ENCODE peak calls at places on chromosomes 6 and 20, in seven cellular contexts. C is HFFc6, Q is prostate gland, X is tibial nerve, N is cardiac fibroblast, L is uterus, B is progenitor cell of endocrine pancreas. T is an unnamed sample.

GRCh38 chr6:119079288-119079809 is 885 bp upstream of the FAM184A start:
- DNase-seq in C (peak), N (peak), B (no peak), X (peak), L (no peak), Q (no peak), T (no peak)

GRCh38 chr6:166119116-166119911 is 48.3 kb downstream of the TBXT start:
- DNase-seq in C (no peak), L (no peak), X (no peak), Q (no peak), B (no peak), N (no peak), T (no peak)

GRCh38 chr6:2840794-2841061 is 935 bp downstream of the SERPINB1 start:
- DNase-seq in B (no peak), Q (no peak), N (no peak), L (no peak), C (no peak), X (no peak), T (no peak)

GRCh38 chr20:58598271-58599015 is 52.6 kb upstream of the STX16 start:
- DNase-seq in B (no peak), X (peak), L (peak), Q (no peak), N (peak), C (peak), T (peak)

GRCh38 chr6:169455470-169455869 is 201.8 kb upstream of the THBS2 start:
- DNase-seq in B (no peak), X (no peak), L (no peak), C (no peak), Q (no peak), N (no peak), T (no peak)

GRCh38 chr20:24662756-24663399 is 193.4 kb downstream of the SYNDIG1 start:
- DNase-seq in L (no peak), Q (no peak), N (peak), X (no peak), C (no peak), B (no peak), T (no peak)

GRCh38 chr6:43187821-43188220 is 5.8 kb downstream of the CUL9 start:
- DNase-seq in X (no peak), B (no peak), N (no peak), Q (no peak), C (no peak), L (peak), T (no peak)

GRCh38 chr6:33992191-33992590 is 153.7 kb downstream of the GRM4 start:
- DNase-seq in N (no peak), Q (no peak), B (no peak), X (no peak), L (no peak), C (no peak), T (no peak)

GRCh38 chr6:147297663-147298313 is 93.6 kb downstream of the STXBP5 start:
- DNase-seq in X (no peak), L (no peak), N (no peak), Q (no peak), C (no peak), B (no peak), T (no peak)

GRCh38 chr20:9916776-9917175 is 77.9 kb upstream of the PAK5 start:
- DNase-seq in Q (no peak), X (no peak), N (no peak), C (no peak), L (no peak), B (no peak), T (no peak)

GRCh38 chr6:11364971-11365397 is 132.5 kb upstream of the NEDD9 start:
- DNase-seq in X (peak), C (no peak), N (peak), Q (peak), L (peak), B (no peak), T (no peak)

GRCh38 chr20:59152559-59153354 is 10.9 kb upstream of the ZNF831 start:
- DNase-seq in X (no peak), C (no peak), B (no peak), Q (no peak), N (no peak), L (no peak), T (no peak)

GRCh38 chr6:54710430-54710829 is 136.1 kb upstream of the FAM83B start:
- DNase-seq in X (no peak), N (peak), Q (peak), C (no peak), L (no peak), B (no peak), T (no peak)

GRCh38 chr20:56957737-56958553 is 308.5 kb downstream of the BMP7 start:
- DNase-seq in Q (no peak), N (no peak), X (no peak), C (no peak), B (no peak), L (no peak), T (peak)

GRCh38 chr6:1605822-1606532 is 3.7 kb upstream of the FOXC1 start:
- DNase-seq in N (no peak), X (no peak), L (no peak), B (no peak), Q (no peak), C (no peak), T (no peak)

GRCh38 chr6:31871068-31871659 is 7.6 kb downstream of the SLC44A4 start:
- DNase-seq in C (peak), L (no peak), X (no peak), B (no peak), Q (no peak), N (peak), T (no peak)

GRCh38 chr6:27591660-27592059 is 118.8 kb upstream of the ZNF184 start:
- DNase-seq in Q (no peak), X (no peak), C (peak), L (no peak), N (peak), B (no peak), T (no peak)

GRCh38 chr6:132734694-132735236 is 20.9 kb upstream of the VNN1 start:
- DNase-seq in L (no peak), X (peak), Q (no peak), B (no peak), N (peak), C (peak), T (peak)

GRCh38 chr6:87789900-87790290 is 87.9 kb upstream of the AKIRIN2 start:
- DNase-seq in Q (no peak), B (no peak), N (no peak), X (no peak), C (no peak), L (no peak), T (no peak)

GRCh38 chr6:144423167-144423566 is 138.0 kb downstream of the UTRN start:
- DNase-seq in C (no peak), N (no peak), Q (no peak), B (no peak), X (no peak), L (no peak), T (no peak)

GRCh38 chr6:150237626-150238025 is 94.8 kb downstream of the PPP1R14C start:
- DNase-seq in L (no peak), N (no peak), X (no peak), C (no peak), B (no peak), Q (no peak), T (no peak)

GRCh38 chr6:106910999-106911949 is 63.3 kb downstream of the CD24 start:
- DNase-seq in L (no peak), C (no peak), Q (no peak), N (no peak), B (no peak), X (no peak), T (no peak)

GRCh38 chr6:140320081-140320798 is 945.8 kb upstream of the CITED2 start:
- DNase-seq in C (no peak), X (no peak), L (no peak), Q (no peak), B (no peak), N (no peak), T (no peak)

GRCh38 chr6:143647191-143647590 is 30.6 kb upstream of the PHACTR2 start:
- DNase-seq in Q (no peak), X (no peak), L (no peak), B (no peak), N (no peak), C (no peak), T (no peak)

GRCh38 chr6:28232785-28233184 is 7.7 kb downstream of the ZSCAN9 start:
- DNase-seq in L (no peak), X (no peak), N (no peak), Q (no peak), C (no peak), B (no peak), T (no peak)

GRCh38 chr20:46324960-46325703 is 16.8 kb upstream of the CDH22 start:
- DNase-seq in B (no peak), X (peak), C (peak), L (no peak), N (peak), Q (no peak), T (no peak)

GRCh38 chr6:114989279-114989964 is 646.6 kb upstream of the HS3ST5 start:
- DNase-seq in X (no peak), N (no peak), C (no peak), B (no peak), Q (no peak), L (no peak), T (no peak)

GRCh38 chr6:25027221-25027916 is 91.6 kb upstream of the RIPOR2 start:
- DNase-seq in L (no peak), Q (no peak), X (no peak), N (no peak), C (no peak), B (no peak), T (no peak)

GRCh38 chr6:3786131-3786530 is 34.6 kb upstream of the PXDC1 start:
- DNase-seq in X (no peak), L (no peak), Q (no peak), C (no peak), N (no peak), B (no peak), T (no peak)

GRCh38 chr6:137801352-137802088 is 65.5 kb upstream of the TNFAIP3 start:
- DNase-seq in L (no peak), N (no peak), B (no peak), C (no peak), X (no peak), Q (no peak), T (no peak)

GRCh38 chr6:111477481-111477938 is 5.5 kb downstream of the REV3L start:
- DNase-seq in C (no peak), X (no peak), Q (no peak), B (no peak), L (no peak), N (no peak), T (no peak)

GRCh38 chr6:106460481-106460880 is 100.0 kb downstream of the CRYBG1 start:
- DNase-seq in B (no peak), N (no peak), L (no peak), X (no peak), Q (no peak), C (no peak), T (no peak)

GRCh38 chr6:37141291-37142046 is 28.5 kb upstream of the PIM1 start:
- DNase-seq in C (peak), N (peak), L (peak), B (no peak), Q (no peak), X (no peak), T (peak)

GRCh38 chr20:55522296-55522815 is 483.0 kb downstream of the CBLN4 start:
- DNase-seq in X (no peak), L (no peak), Q (no peak), B (no peak), C (no peak), N (no peak), T (no peak)

GRCh38 chr6:89793586-89793985 is 26.0 kb downstream of the MDN1 start:
- DNase-seq in L (no peak), N (peak), X (no peak), Q (no peak), B (no peak), C (no peak), T (no peak)

GRCh38 chr6:89794324-89794723 is 25.3 kb downstream of the MDN1 start:
- DNase-seq in C (no peak), B (no peak), L (no peak), Q (no peak), N (no peak), X (no peak), T (no peak)

GRCh38 chr6:89789980-89790379 is 29.6 kb downstream of the MDN1 start:
- DNase-seq in Q (no peak), N (no peak), C (no peak), L (no peak), X (no peak), B (no peak), T (no peak)

GRCh38 chr6:89790403-89790802 is 29.2 kb downstream of the MDN1 start:
- DNase-seq in B (no peak), L (no peak), Q (no peak), C (no peak), N (no peak), X (no peak), T (no peak)

DNA sequence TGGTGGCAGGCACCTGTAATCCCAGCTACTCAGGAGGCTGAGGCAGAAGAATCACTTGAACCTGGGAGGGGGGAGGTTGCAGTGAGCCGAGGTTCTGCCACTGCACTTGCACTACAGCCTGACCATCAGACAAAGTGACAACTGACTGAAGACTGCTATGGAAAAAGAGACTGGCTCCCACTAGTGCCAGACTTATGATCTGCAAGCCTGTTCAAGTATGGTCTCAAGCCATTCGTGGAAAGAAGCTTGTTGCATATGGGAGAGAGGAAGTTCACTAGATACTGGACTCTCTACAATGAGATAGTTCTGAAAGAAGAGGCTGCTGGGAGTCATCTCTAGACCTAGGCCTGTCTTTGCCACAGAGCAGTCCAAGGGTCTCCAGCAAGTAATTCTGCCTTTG is 26.7 kb downstream of the MDN1 start:
- DNase-seq in B (no peak), L (no peak), Q (no peak), N (peak), C (peak), X (no peak), T (no peak)
- TF ChIP-seq CTCF in B (peak), L (no peak), Q (no peak), N (peak), C (peak), X (peak), T (peak)

DNA sequence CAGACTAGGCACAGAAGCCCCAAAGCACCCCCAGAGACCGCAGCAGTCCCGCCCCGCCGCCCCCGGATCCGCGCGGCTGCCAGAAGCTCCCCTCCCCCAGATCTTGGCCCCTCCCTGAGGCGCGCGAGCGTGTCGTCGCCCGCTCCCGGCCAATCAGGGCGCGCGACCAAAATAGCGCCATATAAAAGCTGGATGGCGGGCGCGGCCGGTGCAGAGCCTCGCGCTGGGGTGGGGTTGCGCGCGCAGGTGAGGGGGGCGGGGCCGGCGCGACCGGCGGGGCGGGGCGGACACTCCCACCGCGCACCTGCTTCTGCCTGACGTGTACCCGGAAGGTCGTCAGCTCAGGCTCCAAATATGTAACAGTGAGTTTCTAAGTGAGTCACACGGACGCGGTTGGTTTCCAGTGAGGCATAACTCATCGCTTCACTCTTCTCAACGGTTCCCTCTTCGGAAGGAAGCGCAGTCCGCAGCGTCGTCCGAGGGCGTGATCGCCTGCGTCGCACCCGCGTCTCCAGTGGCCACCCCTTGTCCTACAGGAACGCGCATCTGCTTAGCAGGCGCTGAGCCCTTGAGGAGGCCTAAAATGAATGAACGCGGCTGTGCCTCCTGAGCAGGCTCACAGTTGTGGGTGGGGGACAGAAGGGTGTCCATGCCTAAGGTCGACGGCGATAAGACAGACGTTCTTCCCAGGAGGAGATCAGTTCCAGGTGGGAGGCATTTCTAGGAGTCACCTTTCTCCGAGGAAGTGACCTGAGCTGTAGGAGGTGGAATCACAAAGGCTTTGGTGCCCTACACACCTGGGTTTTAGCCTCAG is 50.6 kb upstream of the EZR start:
- DNase-seq in Q (peak), B (peak), L (peak), C (peak), X (peak), N (peak), T (no peak)
- TF ChIP-seq CTCF in Q (peak), B (peak), L (no peak), C (peak), X (peak), N (no peak), T (no peak)

DNA sequence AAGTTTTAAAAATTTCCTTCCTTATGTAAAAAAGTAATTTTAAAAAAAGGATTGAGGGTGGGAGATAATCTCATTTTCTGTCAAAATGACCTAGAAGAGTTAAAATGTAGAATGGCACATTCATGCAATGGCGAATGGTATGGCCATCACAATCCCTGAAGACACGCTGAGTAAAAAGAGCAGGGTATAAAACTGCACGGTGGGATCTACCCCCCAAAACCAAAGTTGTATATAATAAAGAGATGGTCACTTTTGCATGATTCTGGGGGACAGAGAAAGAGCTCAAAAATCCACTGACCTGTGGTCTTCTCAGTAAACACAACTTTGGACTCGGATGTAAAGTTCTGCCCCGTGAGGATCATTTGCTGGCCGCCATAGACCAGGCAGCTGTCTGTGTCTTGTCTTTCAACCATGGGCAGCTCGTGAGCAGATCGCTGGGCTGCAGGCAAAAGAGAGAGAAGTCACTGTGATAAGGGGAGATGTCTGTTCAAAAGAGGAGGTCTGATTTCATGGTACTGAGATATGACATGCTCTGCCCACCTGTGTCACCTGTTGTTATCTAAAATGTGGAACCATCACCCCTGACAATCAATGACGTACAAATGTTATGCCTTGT is 88.2 kb downstream of the NFATC2 start:
- DNase-seq in L (no peak), N (no peak), X (no peak), B (no peak), Q (no peak), C (no peak), T (no peak)
- TF ChIP-seq CTCF in L (no peak), N (no peak), X (no peak), B (no peak), Q (no peak), C (no peak), T (no peak)

DNA sequence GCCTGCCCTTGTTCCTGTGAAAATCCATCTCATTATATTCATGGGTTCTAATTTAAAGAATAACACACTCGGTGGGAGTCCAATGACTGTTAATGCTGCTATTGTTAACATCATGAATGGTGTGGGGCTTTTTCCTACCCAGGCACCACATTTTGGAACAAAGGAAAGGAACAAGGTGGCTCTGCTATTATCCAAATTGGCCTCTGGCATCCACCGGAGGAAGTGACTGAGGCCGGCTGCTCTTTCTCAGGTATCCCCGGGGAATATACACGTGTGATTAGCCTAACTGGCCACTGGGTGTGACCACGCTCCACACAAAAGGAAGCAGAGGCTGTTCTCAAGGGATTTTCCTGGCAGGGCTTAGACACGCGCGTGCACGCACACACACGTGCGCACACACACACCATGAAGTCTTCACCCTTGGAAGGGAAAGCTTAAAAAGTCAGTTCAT is 601.2 kb upstream of the ARID1B start:
- DNase-seq in Q (peak), L (peak), C (no peak), B (peak), N (no peak), X (no peak), T (no peak)
- TF ChIP-seq CTCF in Q (peak), L (no peak), C (no peak), B (peak), N (no peak), X (no peak), T (no peak)

DNA sequence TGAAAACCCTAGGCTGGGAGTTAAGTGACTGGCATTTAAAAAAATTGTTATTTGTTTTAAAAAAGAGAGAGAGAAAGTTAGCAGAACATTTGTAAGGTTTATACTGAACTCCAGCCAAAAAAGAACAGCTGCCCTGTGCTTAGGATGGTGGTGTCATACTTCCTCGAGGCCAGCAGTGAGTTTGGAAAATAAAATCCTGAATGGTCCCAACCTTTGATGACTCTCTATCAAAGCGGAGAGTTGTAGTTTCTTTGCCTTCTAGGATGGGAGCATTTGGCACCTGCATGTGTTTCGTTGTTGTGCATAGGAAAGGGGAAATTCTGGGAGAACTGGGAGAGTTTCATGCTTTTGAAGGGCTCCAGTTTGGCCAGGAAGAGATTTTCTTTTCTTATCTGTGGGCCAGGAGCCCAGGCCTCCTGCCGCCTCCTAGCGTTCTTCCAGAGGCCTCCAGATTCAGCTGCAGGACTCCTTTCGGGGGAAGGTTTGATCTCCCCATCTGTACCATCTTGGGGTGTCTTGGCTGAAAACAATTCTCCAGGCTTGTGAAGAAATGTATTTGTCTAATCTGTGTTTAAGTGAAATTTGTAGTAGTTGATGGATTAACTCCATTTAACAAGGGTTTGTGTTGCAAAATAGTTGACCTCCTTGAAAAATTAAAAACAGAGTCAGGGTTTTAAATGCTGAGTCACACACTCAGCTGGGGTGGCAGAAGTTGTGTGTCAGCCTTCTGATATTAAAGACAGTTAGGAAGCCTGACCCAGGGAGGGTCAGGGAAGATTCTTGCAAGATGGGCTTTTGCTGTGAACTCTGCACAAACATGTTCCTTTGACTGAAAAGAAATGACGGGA is 63.4 kb downstream of the TXNDC5 start:
- DNase-seq in L (no peak), B (no peak), Q (no peak), X (no peak), N (peak), C (no peak), T (no peak)
- TF ChIP-seq CTCF in L (no peak), B (no peak), Q (no peak), X (no peak), N (peak), C (no peak), T (no peak)

GRCh38 chr6:6007311-6008113 is 787 bp upstream of the NRN1 start:
- DNase-seq in L (no peak), N (no peak), X (no peak), B (no peak), C (no peak), Q (no peak), T (no peak)
- TF ChIP-seq CTCF in L (no peak), N (no peak), X (peak), B (peak), C (no peak), Q (no peak), T (no peak)